ENCODE peak calls at places on chromosomes 7 and 10, in five cellular contexts. C, O, P, I and X are unnamed samples.

GRCh38 chr10:27783660-27784059 is 38.0 kb upstream of the MKX start:
- DNase-seq in C (peak), O (no peak), P (peak), I (peak), X (no peak)

GRCh38 chr7:29852457-29852856 is 46.1 kb downstream of the WIPF3 start:
- DNase-seq in C (no peak), O (no peak), P (no peak), I (no peak), X (no peak)

GRCh38 chr10:127600479-127600878 is 51.4 kb downstream of the NPS start:
- DNase-seq in C (no peak), O (no peak), P (no peak), I (no peak), X (no peak)

GRCh38 chr7:7156663-7157062 is 25.7 kb upstream of the C1GALT1 start:
- DNase-seq in C (no peak), O (no peak), P (no peak), I (no peak), X (no peak)

GRCh38 chr7:105769951-105770628 is 106.3 kb downstream of the ATXN7L1 start:
- DNase-seq in C (no peak), O (no peak), P (peak), I (peak), X (no peak)

GRCh38 chr7:110922906-110923305 is 168.0 kb upstream of the LRRN3 start:
- DNase-seq in C (no peak), O (no peak), P (no peak), I (no peak), X (no peak)

GRCh38 chr10:99979066-99979685 is 30.6 kb downstream of the DNMBP start:
- DNase-seq in C (no peak), O (no peak), P (no peak), I (no peak), X (no peak)

GRCh38 chr10:4028838-4029583 is 244.0 kb upstream of the KLF6 start:
- DNase-seq in C (no peak), O (no peak), P (no peak), I (no peak), X (no peak)

GRCh38 chr10:71131096-71131495 is 81.3 kb upstream of the UNC5B start:
- DNase-seq in C (no peak), O (no peak), P (no peak), I (no peak), X (no peak)

GRCh38 chr7:17099083-17099973 is 199.1 kb upstream of the AHR start:
- DNase-seq in C (no peak), O (no peak), P (no peak), I (no peak), X (no peak)

GRCh38 chr10:42970451-42971250 is 106.2 kb upstream of the RET start:
- DNase-seq in C (no peak), O (no peak), P (no peak), I (no peak), X (peak)

GRCh38 chr10:34492081-34492480 is 323.0 kb downstream of the PARD3 start:
- DNase-seq in C (no peak), O (no peak), P (no peak), I (peak), X (no peak)

GRCh38 chr7:149883452-149883861 is 9.7 kb downstream of the ATP6V0E2 start:
- DNase-seq in C (peak), O (peak), P (no peak), I (peak), X (peak)